ENCODE peak calls at places on chromosomes 2 and 18, in six cellular contexts. Y is AG04450, L is right lobe of liver, M is astrocyte of the spinal cord, G is endothelial cell, J is RWPE1. R is an unnamed sample.

GRCh38 chr2:217683096-217683870 is 319.5 kb downstream of the TNS1 start:
- DNase-seq in Y (no peak), L (no peak), M (no peak), G (no peak), J (no peak), R (no peak)

GRCh38 chr2:218033590-218034496 is 31.0 kb upstream of the TNS1 start:
- DNase-seq in Y (no peak), L (peak), M (no peak), G (peak), J (no peak), R (peak)

GRCh38 chr2:109304731-109305470 is 175.9 kb downstream of the SH3RF3 start:
- DNase-seq in Y (no peak), L (no peak), M (no peak), G (no peak), J (no peak), R (no peak)

GRCh38 chr2:217934321-217935131 is 68.3 kb downstream of the TNS1 start:
- DNase-seq in Y (peak), L (no peak), M (peak), G (no peak), J (peak), R (no peak)

GRCh38 chr18:63344918-63345317 is 22.1 kb downstream of the KDSR start:
- DNase-seq in Y (no peak), L (no peak), M (no peak), G (no peak), J (no peak), R (no peak)

GRCh38 chr18:31206787-31207381 is 44.2 kb upstream of the DSC1 start:
- DNase-seq in Y (no peak), L (no peak), M (peak), G (no peak), J (peak), R (peak)

GRCh38 chr2:200791905-200792304 is 19.8 kb upstream of the BZW1 start:
- DNase-seq in Y (no peak), L (no peak), M (no peak), G (no peak), J (no peak), R (no peak)

GRCh38 chr2:10454505-10454904 is 6.4 kb upstream of the ODC1 start:
- DNase-seq in Y (no peak), L (peak), M (no peak), G (no peak), J (no peak), R (no peak)

GRCh38 chr18:74083071-74083954 is 64.3 kb downstream of the FBXO15 start:
- DNase-seq in Y (no peak), L (no peak), M (no peak), G (no peak), J (no peak), R (no peak)

GRCh38 chr2:26010943-26011342 is 22.9 kb upstream of the RAB10 start:
- DNase-seq in Y (no peak), L (no peak), M (no peak), G (no peak), J (no peak), R (no peak)
- TF ChIP-seq CTCF in Y (no peak), L (no peak), M (no peak), G (no peak), J (no peak), R (no peak)

DNA sequence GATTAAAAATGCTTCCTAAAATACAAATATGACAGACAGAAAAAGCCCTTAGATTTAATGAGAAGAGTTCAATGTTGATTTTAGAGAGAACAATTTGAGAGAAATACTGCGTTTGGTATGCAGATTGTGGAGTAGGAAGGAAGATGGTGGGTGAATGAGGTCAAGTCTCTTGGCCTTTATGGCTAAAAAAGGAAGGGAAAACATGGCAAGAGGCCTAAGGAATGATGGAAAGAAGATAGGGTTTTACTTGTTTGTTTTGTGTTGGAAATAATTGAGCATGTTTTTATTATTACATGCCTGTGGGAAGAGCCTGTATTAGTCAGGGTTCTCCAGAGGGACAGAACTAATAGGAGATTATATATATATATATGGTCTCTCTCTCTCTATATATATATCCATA is 318.1 kb downstream of the TRIB2 start:
- DNase-seq in Y (no peak), L (no peak), M (no peak), G (no peak), J (no peak), R (no peak)
- TF ChIP-seq CTCF in Y (no peak), L (no peak), M (no peak), G (no peak), J (no peak), R (no peak)

GRCh38 chr2:42360890-42361727 is at the start of gene COX7A2L:
- DNase-seq in Y (peak), L (peak), M (peak), G (peak), J (peak), R (peak)
- TF ChIP-seq CTCF in Y (peak), L (peak), M (peak), G (no peak), J (peak), R (peak)

GRCh38 chr2:237474931-237475703 is 11.9 kb upstream of the MLPH start:
- DNase-seq in Y (peak), L (peak), M (peak), G (peak), J (peak), R (peak)
- TF ChIP-seq CTCF in Y (peak), L (peak), M (peak), G (peak), J (peak), R (peak)

DNA sequence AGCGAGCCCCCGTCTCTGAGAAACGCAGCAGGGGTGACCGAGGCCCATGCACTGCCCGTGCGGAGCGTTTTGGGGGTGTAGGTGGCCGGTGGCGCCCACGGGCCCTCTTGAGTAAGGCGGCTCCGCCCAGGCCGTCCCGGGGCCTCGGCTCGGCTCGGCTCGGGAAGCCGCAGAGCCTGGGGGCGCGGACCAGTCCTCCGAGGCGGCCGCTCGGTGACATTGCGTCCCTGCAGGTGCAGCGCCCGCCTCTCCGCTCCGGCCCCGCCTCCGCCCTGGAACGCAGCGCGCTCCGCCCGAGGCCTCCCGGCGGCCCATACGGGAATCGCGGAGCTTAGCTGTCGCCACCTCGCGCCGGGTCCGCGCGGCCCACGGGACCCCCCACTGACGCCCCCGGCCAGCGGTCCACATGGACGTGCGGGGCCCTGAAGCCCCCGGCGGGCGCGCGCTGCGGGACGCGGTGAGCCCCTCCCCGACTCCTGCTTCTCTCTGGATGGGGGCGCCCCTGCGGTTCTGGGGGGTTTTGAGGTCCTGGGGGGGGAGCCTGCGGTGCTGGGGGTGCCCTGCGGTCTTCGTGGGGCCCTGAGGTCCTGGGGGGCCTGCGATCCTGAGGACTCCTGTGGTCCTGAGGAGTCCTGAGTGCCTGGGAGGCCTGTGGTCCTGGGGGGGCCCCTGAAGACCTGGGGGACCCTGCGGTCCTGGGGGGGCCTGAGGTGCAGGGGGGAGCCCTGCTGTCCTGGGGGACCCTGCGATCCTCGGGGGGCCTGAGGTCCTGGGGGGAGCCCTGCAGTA is at the start of gene HSBP1L1:
- DNase-seq in Y (no peak), L (peak), M (no peak), G (peak), J (peak), R (peak)
- TF ChIP-seq CTCF in Y (peak), L (peak), M (peak), G (no peak), J (peak), R (peak)

GRCh38 chr2:139946690-139947089 is 1166.5 kb upstream of the NXPH2 start:
- DNase-seq in Y (no peak), L (no peak), M (no peak), G (no peak), J (no peak), R (no peak)
- TF ChIP-seq CTCF in Y (no peak), L (no peak), M (no peak), G (no peak), J (no peak), R (no peak)

GRCh38 chr2:168340931-168341330 is 93.5 kb upstream of the STK39 start:
- DNase-seq in Y (no peak), L (no peak), M (no peak), G (no peak), J (no peak), R (no peak)

GRCh38 chr2:168338292-168338691 is 90.9 kb upstream of the STK39 start:
- DNase-seq in Y (no peak), L (no peak), M (no peak), G (no peak), J (no peak), R (no peak)

GRCh38 chr2:168338803-168339437 is 91.5 kb upstream of the STK39 start:
- DNase-seq in Y (no peak), L (no peak), M (no peak), G (no peak), J (no peak), R (no peak)

DNA sequence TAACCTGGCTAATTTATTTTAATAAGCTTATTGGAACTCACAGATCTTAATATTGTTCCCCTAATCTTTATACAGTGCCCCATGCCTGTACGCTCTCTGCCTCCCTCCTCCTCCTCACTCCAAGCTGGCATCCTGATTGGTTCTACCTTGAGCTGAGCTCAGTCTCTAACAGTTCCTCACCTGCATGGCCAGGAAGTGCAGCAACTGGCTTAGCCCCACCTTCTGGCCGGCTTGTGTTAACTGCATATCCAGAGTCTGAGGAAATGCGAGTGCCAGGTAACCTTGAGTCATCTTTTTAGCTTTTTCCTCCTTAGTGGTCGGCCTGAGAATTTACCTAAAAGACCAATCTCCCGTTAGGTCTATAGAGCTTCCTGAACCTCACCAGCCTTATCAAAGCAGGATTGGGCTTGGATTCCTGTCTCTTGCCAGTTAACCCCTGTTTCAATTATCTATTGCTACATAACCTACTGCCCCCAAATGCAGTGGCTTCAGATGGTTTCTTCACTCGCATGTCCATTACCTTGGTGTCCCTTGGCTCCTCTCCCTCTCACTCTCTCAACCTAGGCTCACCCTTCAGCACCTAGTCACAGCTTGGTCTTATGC is 89.5 kb upstream of the STK39 start:
- DNase-seq in Y (no peak), L (peak), M (no peak), G (no peak), J (peak), R (peak)
- TF ChIP-seq CTCF in Y (peak), L (peak), M (peak), G (no peak), J (peak), R (peak)

R was measured in GM13976.